ENCODE peak calls at places on chromosome 18, in eight cellular contexts. B is naive thymus-derived CD4-positive, alpha-beta T cell; C is RCC 7860; Y is NCI-H1092 treated with DMSO at 0.1 percent for 48 hours; S is NT2/D1; Q is activated naive CD4-positive, alpha-beta T cell; R is HAP-1; M is endothelial cell. W is an unnamed sample.

GRCh38 chr18:48514786-48515185 is 24.0 kb upstream of the CTIF start:
- DNase-seq in Y (peak), S (no peak), C (no peak), M (no peak), Q (no peak), B (no peak), R (no peak), W (no peak)

GRCh38 chr18:74013955-74014354 is 133.7 kb downstream of the FBXO15 start:
- DNase-seq in R (no peak), B (no peak), S (no peak), Q (no peak), Y (no peak), C (no peak), M (no peak), W (no peak)

GRCh38 chr18:61993831-61994230 is 101.0 kb upstream of the RNF152 start:
- DNase-seq in R (no peak), B (no peak), S (no peak), Q (no peak), C (no peak), M (no peak), Y (no peak), W (no peak)

GRCh38 chr18:23845988-23846630 is 156.9 kb downstream of the LAMA3 start:
- DNase-seq in S (no peak), C (no peak), B (no peak), Y (no peak), M (no peak), Q (no peak), R (no peak), W (no peak)

GRCh38 chr18:6546229-6546628 is 131.5 kb upstream of the L3MBTL4 start:
- DNase-seq in B (no peak), Y (no peak), R (no peak), Q (no peak), M (no peak), C (no peak), S (no peak), W (no peak)

GRCh38 chr18:44638141-44638540 is 42.5 kb upstream of the SETBP1 start:
- DNase-seq in C (peak), Y (no peak), R (no peak), Q (no peak), M (no peak), S (no peak), B (no peak), W (no peak)

GRCh38 chr18:22019193-22019592 is 150.2 kb upstream of the GATA6 start:
- DNase-seq in R (no peak), M (no peak), Q (no peak), S (no peak), Y (no peak), C (no peak), B (no peak), W (no peak)

GRCh38 chr18:2997846-2998599 is 14.9 kb downstream of the LPIN2 start:
- DNase-seq in Y (no peak), R (no peak), Q (no peak), M (no peak), B (no peak), S (no peak), C (no peak), W (no peak)

GRCh38 chr18:79702906-79703305 is 23.3 kb downstream of the CTDP1 start:
- DNase-seq in Y (no peak), B (no peak), R (no peak), Q (no peak), S (no peak), M (no peak), C (no peak), W (no peak)

GRCh38 chr18:42617086-42617725 is 498.3 kb downstream of the RIT2 start:
- DNase-seq in C (no peak), S (no peak), B (no peak), M (no peak), Q (no peak), Y (peak), R (no peak), W (no peak)

GRCh38 chr18:47873625-47874024 is 56.8 kb downstream of the SMAD2 start:
- DNase-seq in Y (no peak), C (no peak), M (no peak), B (no peak), R (no peak), S (no peak), Q (no peak), W (no peak)

GRCh38 chr18:31586616-31587015 is 5.1 kb upstream of the TTR start:
- DNase-seq in M (no peak), R (no peak), Q (no peak), B (no peak), S (no peak), Y (no peak), C (no peak), W (no peak)

GRCh38 chr18:37484893-37485834 is 80.4 kb downstream of the CELF4 start:
- DNase-seq in B (no peak), S (peak), R (peak), C (no peak), Y (peak), Q (no peak), M (peak), W (peak)

GRCh38 chr18:25832008-25832604 is 258.3 kb downstream of the SS18 start:
- DNase-seq in S (no peak), B (no peak), C (peak), Q (no peak), Y (peak), M (peak), R (peak), W (peak)

GRCh38 chr18:41645600-41646360 is 309.3 kb upstream of the PIK3C3 start:
- DNase-seq in B (no peak), C (no peak), R (no peak), M (no peak), Y (no peak), S (no peak), Q (no peak), W (no peak)

GRCh38 chr18:77517901-77518300 is 268.3 kb downstream of the GALR1 start:
- DNase-seq in M (no peak), R (no peak), C (no peak), S (no peak), B (no peak), Q (no peak), Y (no peak), W (no peak)

GRCh38 chr18:55268146-55268545 is 308.9 kb upstream of the CCDC68 start:
- DNase-seq in M (no peak), S (no peak), C (peak), Y (no peak), Q (no peak), B (no peak), R (no peak), W (no peak)

GRCh38 chr18:34222396-34223163 is 2.1 kb downstream of the NOL4 start:
- DNase-seq in B (no peak), S (no peak), Y (peak), R (no peak), M (peak), C (no peak), Q (no peak), W (no peak)

GRCh38 chr18:45874501-45875184 is 49.2 kb downstream of the SIGLEC15 start:
- DNase-seq in B (peak), Q (no peak), S (no peak), R (no peak), Y (no peak), C (no peak), M (no peak), W (no peak)

GRCh38 chr18:50662177-50662576 is 102.3 kb downstream of the MAPK4 start:
- DNase-seq in Y (no peak), M (no peak), Q (no peak), B (no peak), C (peak), R (no peak), S (no peak), W (no peak)

GRCh38 chr18:23710946-23711345 is 21.7 kb downstream of the LAMA3 start:
- DNase-seq in B (no peak), M (no peak), S (no peak), Q (no peak), R (no peak), C (no peak), Y (no peak), W (no peak)

GRCh38 chr18:37476182-37476581 is 89.4 kb downstream of the CELF4 start:
- DNase-seq in C (no peak), B (no peak), Q (no peak), Y (peak), M (peak), R (peak), S (peak), W (peak)

GRCh38 chr18:49250819-49251388 is 209.5 kb downstream of the DYM start:
- DNase-seq in R (peak), Y (peak), S (no peak), C (no peak), B (no peak), Q (no peak), M (no peak), W (peak)

GRCh38 chr18:13301691-13302469 is 83.3 kb downstream of the LDLRAD4 start:
- DNase-seq in C (no peak), M (no peak), B (no peak), S (no peak), Y (no peak), R (no peak), Q (no peak), W (no peak)

GRCh38 chr18:34321075-34321474 is 96.4 kb upstream of the NOL4 start:
- DNase-seq in B (no peak), M (no peak), C (no peak), Y (no peak), R (no peak), S (no peak), Q (no peak), W (no peak)

GRCh38 chr18:58041633-58042032 is 2.4 kb upstream of the NEDD4L start:
- DNase-seq in Q (no peak), C (no peak), M (no peak), B (no peak), Y (no peak), S (no peak), R (no peak), W (no peak)

GRCh38 chr18:67608909-67609308 is 92.4 kb upstream of the DSEL start:
- DNase-seq in S (no peak), Y (no peak), Q (no peak), C (no peak), B (no peak), M (no peak), R (no peak), W (no peak)

GRCh38 chr18:31041346-31042067 is 1.0 kb downstream of the DSC3 start:
- DNase-seq in Y (no peak), C (no peak), M (peak), Q (no peak), S (peak), B (no peak), R (no peak), W (peak)

GRCh38 chr18:32438173-32438572 is 32.5 kb downstream of the GAREM1 start:
- DNase-seq in S (no peak), Q (no peak), Y (no peak), R (no peak), B (no peak), C (no peak), M (no peak), W (no peak)

GRCh38 chr18:45402485-45403056 is 212.7 kb upstream of the SLC14A2 start:
- DNase-seq in Y (no peak), B (no peak), C (peak), M (no peak), S (no peak), Q (no peak), R (no peak), W (no peak)

GRCh38 chr18:31973929-31974546 is 31.1 kb upstream of the TRAPPC8 start:
- DNase-seq in Y (no peak), C (no peak), R (no peak), S (no peak), B (no peak), M (no peak), Q (no peak), W (no peak)

GRCh38 chr18:13369756-13370510 is 151.4 kb downstream of the LDLRAD4 start:
- DNase-seq in C (peak), B (peak), Q (peak), M (no peak), R (no peak), S (no peak), Y (no peak), W (no peak)

GRCh38 chr18:46706968-46707367 is 49.9 kb downstream of the ST8SIA5 start:
- DNase-seq in M (no peak), R (no peak), S (no peak), C (peak), Q (no peak), B (no peak), Y (no peak), W (no peak)

GRCh38 chr18:45688113-45688512 is 35.9 kb upstream of the SLC14A1 start:
- DNase-seq in Q (no peak), B (no peak), Y (no peak), R (no peak), M (no peak), S (no peak), C (no peak), W (no peak)

GRCh38 chr18:72468011-72468710 is 76.0 kb downstream of the CBLN2 start:
- DNase-seq in M (no peak), C (no peak), Q (no peak), R (no peak), Y (no peak), S (no peak), B (no peak), W (no peak)

GRCh38 chr18:1848716-1849115 is 722.6 kb downstream of the METTL4 start:
- DNase-seq in M (no peak), Q (no peak), Y (no peak), C (no peak), B (no peak), R (no peak), S (no peak), W (no peak)

GRCh38 chr18:22844643-22845042 is 88.5 kb upstream of the RBBP8 start:
- DNase-seq in Y (no peak), R (no peak), M (no peak), S (no peak), Q (no peak), B (no peak), C (no peak), W (no peak)